ENCODE peak calls at places on chromosomes 11 and 22, in six cellular contexts. S, Q, K, U, P and Y are unnamed samples.

GRCh38 chr22:48640890-48641771 is 1186.5 kb downstream of the BRD1 start:
- DNase-seq in S (no peak), K (no peak), P (no peak), U (no peak), Q (no peak), Y (no peak)

GRCh38 chr22:26586556-26587325 is 3.2 kb downstream of the TPST2 start:
- DNase-seq in P (no peak), S (no peak), Q (no peak), K (no peak), U (no peak), Y (no peak)

GRCh38 chr11:116366980-116367640 is 405.7 kb downstream of the BUD13 start:
- DNase-seq in K (no peak), Q (no peak), U (no peak), P (no peak), S (no peak), Y (no peak)

GRCh38 chr11:68950268-68950667 is 30.5 kb downstream of the MRGPRD start:
- DNase-seq in Q (peak; percentile 53), S (no peak), P (peak; percentile 46), U (no peak), K (no peak), Y (no peak)

GRCh38 chr11:113159967-113160621 is 154.3 kb upstream of the TTC12 start:
- DNase-seq in U (no peak), K (no peak), S (peak; percentile 50), Q (no peak), P (no peak), Y (peak; percentile 42)

GRCh38 chr11:68847395-68847794 is 5.7 kb upstream of the CPT1A start:
- DNase-seq in S (no peak), U (no peak), P (no peak), Q (no peak), K (no peak), Y (no peak)

GRCh38 chr22:22479999-22480532 is 28.5 kb downstream of the ZNF280B start:
- DNase-seq in P (no peak), K (no peak), Q (no peak), S (no peak), U (no peak), Y (no peak)

GRCh38 chr22:21020802-21021429 is 6.0 kb downstream of the P2RX6 start:
- DNase-seq in P (peak; percentile 56), K (no peak), U (no peak), Q (peak; percentile 16), S (no peak), Y (peak; percentile 40)

GRCh38 chr11:3104961-3105790 is 48.0 kb upstream of the CARS1 start:
- DNase-seq in K (no peak), Q (no peak), S (no peak), U (no peak), P (no peak), Y (no peak)

GRCh38 chr11:4763096-4763495 is 6.6 kb downstream of the OR51F1 start:
- DNase-seq in K (no peak), S (no peak), Q (no peak), U (no peak), P (no peak), Y (no peak)

GRCh38 chr11:126512741-126513715 is 157.5 kb downstream of the ST3GAL4 start:
- DNase-seq in P (no peak), Q (no peak), S (no peak), U (no peak), K (no peak), Y (peak; percentile 75)

GRCh38 chr11:32884770-32885384 is 7.7 kb upstream of the QSER1 start:
- DNase-seq in K (no peak), P (peak; percentile 39), Q (peak; percentile 22), U (no peak), S (no peak), Y (no peak)

GRCh38 chr11:59216654-59217640 is 4.2 kb upstream of the MPEG1 start:
- DNase-seq in S (peak; percentile 59), K (no peak), Q (peak; percentile 85), U (peak; percentile 23), P (peak; percentile 94), Y (no peak)

GRCh38 chr11:111684259-111684658 is 81.9 kb downstream of the PPP2R1B start:
- DNase-seq in S (no peak), P (no peak), U (no peak), K (no peak), Q (no peak), Y (no peak)

GRCh38 chr11:2533642-2534115 is 88.9 kb downstream of the KCNQ1 start:
- DNase-seq in U (peak; percentile 29), P (no peak), Q (peak; percentile 93), K (peak; percentile 76), S (peak; percentile 88), Y (peak; percentile 5)

GRCh38 chr11:86515297-86516094 is 140.8 kb downstream of the CCDC81 start:
- DNase-seq in S (peak; percentile 52), Q (peak; percentile 75), K (no peak), U (no peak), P (no peak), Y (no peak)

GRCh38 chr22:48627966-48628365 is 1199.7 kb downstream of the BRD1 start:
- DNase-seq in U (no peak), S (no peak), Q (no peak), K (no peak), P (no peak), Y (no peak)

GRCh38 chr11:131447268-131447667 is 76.9 kb downstream of the NTM start:
- DNase-seq in P (no peak), K (no peak), Q (no peak), S (no peak), U (no peak), Y (no peak)

GRCh38 chr22:23220485-23221350 is 40.4 kb downstream of the BCR start:
- DNase-seq in K (peak; percentile 78), S (no peak), P (peak; percentile 77), U (no peak), Q (no peak), Y (no peak)

GRCh38 chr11:503179-503981 is 3.7 kb downstream of the RNH1 start:
- DNase-seq in U (peak; percentile 44), S (peak; percentile 77), K (peak; percentile 82), Q (no peak), P (no peak), Y (no peak)

GRCh38 chr11:118606844-118607228 is 579 bp upstream of the PHLDB1 start:
- DNase-seq in U (no peak), Q (no peak), S (no peak), K (peak; percentile 59), P (no peak), Y (no peak)

GRCh38 chr11:117044287-117045035 is 53.8 kb downstream of the SIK3 start:
- DNase-seq in S (no peak), Q (no peak), U (no peak), P (no peak), K (no peak), Y (no peak)

GRCh38 chr11:105315287-105315686 is 175.7 kb upstream of the CARD18 start:
- DNase-seq in U (no peak), P (no peak), S (no peak), Q (peak; percentile 60), K (no peak), Y (no peak)

GRCh38 chr11:75428301-75428724 is 4.7 kb downstream of the KLHL35 start:
- DNase-seq in P (peak; percentile 51), S (peak; percentile 87), Q (peak; percentile 99), U (peak; percentile 91), K (peak; percentile 95), Y (peak; percentile 98)

DNA sequence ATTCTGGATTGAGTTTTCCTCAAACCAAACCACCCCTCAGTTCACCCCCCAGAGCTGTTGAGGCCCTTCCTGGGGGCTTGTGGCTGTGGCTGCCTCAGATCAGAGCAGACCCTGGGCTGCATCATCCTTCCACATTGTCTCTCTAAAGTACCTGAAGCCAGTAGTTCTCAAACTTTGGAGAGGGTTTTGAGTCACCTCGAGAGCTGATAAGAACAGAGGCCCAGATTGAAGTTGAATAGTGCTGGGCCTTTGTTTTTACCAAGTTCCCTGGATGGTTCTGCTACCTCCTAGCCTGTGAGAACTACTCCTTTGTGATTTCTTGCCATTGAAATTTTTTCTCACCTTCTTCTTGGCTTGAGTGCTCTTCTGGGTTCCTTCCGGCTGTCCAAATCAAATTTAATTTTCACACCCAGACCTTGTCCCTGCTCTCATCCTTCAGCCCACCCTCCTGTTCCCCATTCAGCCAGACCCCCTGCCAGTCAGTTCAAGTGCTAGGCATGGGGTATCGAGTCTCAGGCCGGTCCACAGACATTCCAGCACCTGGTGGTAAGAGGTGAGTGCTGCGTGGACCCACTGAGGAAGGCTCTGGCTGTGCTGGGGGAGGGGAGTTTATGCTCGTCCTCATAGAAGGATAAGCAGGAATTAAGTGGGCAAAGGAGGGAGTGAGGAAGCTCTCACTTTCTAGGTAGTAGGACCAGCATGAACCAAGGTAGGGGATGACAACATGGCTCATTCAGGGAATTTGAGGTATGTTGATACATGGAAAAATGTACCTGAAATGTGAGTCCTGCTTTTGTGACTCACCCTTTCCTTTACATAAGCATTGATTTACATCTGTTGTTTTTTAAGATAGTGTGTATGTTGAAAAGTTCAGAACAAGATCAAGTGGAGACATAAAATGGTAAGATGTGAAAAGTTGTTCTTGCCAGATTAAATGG is 116.5 kb downstream of the PTPRJ start:
- DNase-seq in P (no peak), K (no peak), S (no peak), U (no peak), Q (peak; percentile 82), Y (no peak)
- H3K4me1 ChIP-seq in P (peaks cover 42% of the 10 kb centered on the region), K (no peaks in the 10 kb centered on the region), S (no peaks in the 10 kb centered on the region), U (peaks cover 38% of the 10 kb centered on the region), Q (peaks cover 49% of the 10 kb centered on the region), Y (no peaks in the 10 kb centered on the region)

GRCh38 chr11:47236482-47236881 is 12.1 kb downstream of the ACP2 start:
- DNase-seq in U (no peak), S (no peak), P (no peak), K (no peak), Q (peak; percentile 52), Y (no peak)

GRCh38 chr11:47233051-47233450 is 15.6 kb downstream of the ACP2 start:
- DNase-seq in U (no peak), Q (no peak), S (no peak), P (no peak), K (no peak), Y (no peak)

GRCh38 chr11:47235163-47235562 is 13.5 kb downstream of the ACP2 start:
- DNase-seq in S (no peak), P (no peak), K (no peak), U (no peak), Q (no peak), Y (no peak)

GRCh38 chr11:47233989-47234668 is 14.5 kb downstream of the ACP2 start:
- DNase-seq in S (peak; percentile 61), K (no peak), P (peak; percentile 41), U (no peak), Q (peak; percentile 87), Y (peak; percentile 29)

GRCh38 chr11:47234669-47235075 is 13.9 kb downstream of the ACP2 start:
- DNase-seq in S (peak; percentile 91), K (no peak), P (no peak), Q (peak; percentile 89), U (no peak), Y (peak; percentile 39)
- H3K4me3 ChIP-seq in S (no peak overlapping the region), K (no peak overlapping the region), P (no peak overlapping the region), Q (peak overlapping the region; percentile 63), U (no peak overlapping the region), Y (peak overlapping the region; percentile 45)

GRCh38 chr22:40107756-40108437 is 69.8 kb upstream of the TNRC6B start:
- DNase-seq in K (no peak), Q (peak; percentile 40), P (peak; percentile 9), U (peak; percentile 25), S (peak; percentile 31), Y (no peak)
- TF ChIP-seq CTCF in K (no peak), Q (no peak), P (no peak), U (no peak), S (no peak), Y (no peak)

DNA sequence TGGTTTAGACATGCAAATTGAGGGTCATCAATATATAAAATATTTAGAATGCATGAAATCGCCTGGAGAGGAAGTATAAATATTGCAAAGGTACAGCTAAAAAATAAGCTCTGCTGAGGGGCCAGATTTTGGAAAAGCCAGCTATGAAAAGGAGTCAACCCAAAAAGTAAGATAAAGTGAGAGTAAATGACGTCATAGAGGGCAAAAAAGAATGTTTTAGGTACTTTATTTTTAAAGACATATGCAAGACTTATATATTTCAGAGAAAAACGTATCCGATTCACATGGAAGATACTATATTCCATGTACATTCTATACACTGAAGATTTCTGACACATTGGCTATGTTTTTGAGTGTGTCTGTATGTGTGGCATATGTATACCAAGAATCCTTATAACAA is 13.6 kb downstream of the GRM5 start:
- DNase-seq in Q (no peak), S (no peak), K (no peak), U (no peak), P (no peak), Y (no peak)
- H3K4me1 ChIP-seq in Q (peaks cover 9% of the 10 kb centered on the region), S (no peaks in the 10 kb centered on the region), K (no peaks in the 10 kb centered on the region), U (no peaks in the 10 kb centered on the region), P (no peaks in the 10 kb centered on the region), Y (no peaks in the 10 kb centered on the region)